ENCODE peak calls at places on chromosome 1, in four cellular contexts. One of them, this sample, is unnamed.
A peak's percentile ranks its signal among the peaks of the same experiment; 100 is the strongest.

GRCh38 chr1:103107696-103108524 is at the start of gene COL11A1:
- DNase-seq in mammary epithelial cell: no peak
- DNase-seq in omental fat pad: no peak
- DNase-seq in bronchial epithelial cell: no peak
- DNase-seq in this sample: no peak

GRCh38 chr1:241518447-241519307 is 878 bp downstream of the FH start:
- DNase-seq in mammary epithelial cell: peak; percentile 38
- DNase-seq in omental fat pad: no peak
- DNase-seq in bronchial epithelial cell: peak; percentile 76
- DNase-seq in this sample: peak; percentile 6

GRCh38 chr1:248815407-248816034 is 10.2 kb downstream of the SH3BP5L start:
- DNase-seq in mammary epithelial cell: no peak
- DNase-seq in omental fat pad: no peak
- DNase-seq in bronchial epithelial cell: no peak
- DNase-seq in this sample: no peak

GRCh38 chr1:211352985-211353515 is 26.4 kb downstream of the TRAF5 start:
- DNase-seq in mammary epithelial cell: peak; percentile 29
- DNase-seq in omental fat pad: peak; percentile 36
- DNase-seq in bronchial epithelial cell: peak; percentile 32
- DNase-seq in this sample: peak; percentile 26

GRCh38 chr1:16420719-16421118 is 16.5 kb downstream of the SPATA21 start:
- DNase-seq in mammary epithelial cell: no peak
- DNase-seq in omental fat pad: no peak
- DNase-seq in bronchial epithelial cell: no peak
- DNase-seq in this sample: no peak

GRCh38 chr1:246647113-246647512 is 77.1 kb upstream of the SCCPDH start:
- DNase-seq in mammary epithelial cell: no peak
- DNase-seq in omental fat pad: no peak
- DNase-seq in bronchial epithelial cell: no peak
- DNase-seq in this sample: no peak

GRCh38 chr1:31371121-31371520 is 1.8 kb downstream of the FABP3 start:
- DNase-seq in mammary epithelial cell: no peak
- DNase-seq in omental fat pad: no peak
- DNase-seq in bronchial epithelial cell: no peak
- DNase-seq in this sample: no peak

GRCh38 chr1:65174585-65174984 is 26.6 kb downstream of the AK4 start:
- DNase-seq in mammary epithelial cell: peak; percentile 96
- DNase-seq in omental fat pad: no peak
- DNase-seq in bronchial epithelial cell: peak; percentile 96
- DNase-seq in this sample: peak; percentile 86

DNA sequence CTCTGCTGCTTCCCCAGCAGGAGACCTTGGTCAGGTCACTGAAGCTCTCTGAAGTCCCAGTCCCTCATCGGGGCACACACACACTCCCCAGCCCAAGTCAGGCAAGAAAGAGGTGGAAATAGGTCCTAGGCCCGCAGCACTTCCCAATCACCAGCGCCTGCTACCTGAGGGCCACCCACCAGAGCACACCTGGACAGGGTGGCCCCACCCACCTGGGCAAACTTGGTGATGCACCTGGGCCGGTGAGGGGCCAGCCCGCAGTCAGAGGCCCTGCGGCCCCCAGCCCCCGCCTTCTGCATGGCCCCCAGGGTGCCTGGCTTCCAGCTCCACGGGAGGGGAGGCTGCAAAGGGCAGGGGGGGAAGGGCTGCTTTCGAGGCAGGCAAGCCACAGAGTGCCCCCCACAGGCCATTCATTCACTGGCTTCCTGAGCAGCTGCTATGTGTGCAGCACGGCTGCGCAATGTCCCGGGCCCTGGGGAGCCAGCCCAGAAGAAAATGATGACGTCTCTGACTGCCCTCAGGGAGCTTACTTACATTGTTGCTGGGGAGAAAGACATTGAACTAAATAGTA is 4.7 kb downstream of the SH2D5 start:
- DNase-seq in mammary epithelial cell: no peak
- DNase-seq in omental fat pad: no peak
- DNase-seq in bronchial epithelial cell: no peak
- DNase-seq in this sample: no peak
- TF ChIP-seq CTCF in mammary epithelial cell: no peak
- TF ChIP-seq CTCF in omental fat pad: no peak
- TF ChIP-seq CTCF in bronchial epithelial cell: no peak
- TF ChIP-seq CTCF in this sample: no peak

GRCh38 chr1:220783453-220783852 is 3.3 kb upstream of the MTARC1 start:
- DNase-seq in mammary epithelial cell: no peak
- DNase-seq in omental fat pad: no peak
- DNase-seq in bronchial epithelial cell: no peak
- DNase-seq in this sample: no peak
- TF ChIP-seq CTCF in mammary epithelial cell: no peak
- TF ChIP-seq CTCF in omental fat pad: no peak
- TF ChIP-seq CTCF in bronchial epithelial cell: no peak
- TF ChIP-seq CTCF in this sample: no peak

GRCh38 chr1:73205294-73205973 is 923.1 kb upstream of the NEGR1 start:
- DNase-seq in mammary epithelial cell: no peak
- DNase-seq in omental fat pad: no peak
- DNase-seq in bronchial epithelial cell: no peak
- DNase-seq in this sample: no peak
- TF ChIP-seq CTCF in mammary epithelial cell: no peak
- TF ChIP-seq CTCF in omental fat pad: no peak
- TF ChIP-seq CTCF in bronchial epithelial cell: no peak
- TF ChIP-seq CTCF in this sample: no peak

GRCh38 chr1:9576903-9577302 is 11.8 kb upstream of the TMEM201 start:
- DNase-seq in mammary epithelial cell: no peak
- DNase-seq in omental fat pad: no peak
- DNase-seq in bronchial epithelial cell: no peak
- DNase-seq in this sample: no peak

GRCh38 chr1:9577423-9577822 is 11.3 kb upstream of the TMEM201 start:
- DNase-seq in mammary epithelial cell: no peak
- DNase-seq in omental fat pad: no peak
- DNase-seq in bronchial epithelial cell: no peak
- DNase-seq in this sample: no peak

GRCh38 chr1:9573723-9574122 is 15.0 kb upstream of the TMEM201 start:
- DNase-seq in mammary epithelial cell: no peak
- DNase-seq in omental fat pad: no peak
- DNase-seq in bronchial epithelial cell: no peak
- DNase-seq in this sample: no peak
- TF ChIP-seq CTCF in mammary epithelial cell: no peak
- TF ChIP-seq CTCF in omental fat pad: no peak
- TF ChIP-seq CTCF in bronchial epithelial cell: peak; percentile 15
- TF ChIP-seq CTCF in this sample: peak; percentile 26

GRCh38 chr1:50604580-50604979 is 181.3 kb upstream of the DMRTA2 start:
- DNase-seq in mammary epithelial cell: no peak
- DNase-seq in omental fat pad: no peak
- DNase-seq in bronchial epithelial cell: no peak
- DNase-seq in this sample: no peak
- TF ChIP-seq CTCF in mammary epithelial cell: no peak
- TF ChIP-seq CTCF in omental fat pad: no peak
- TF ChIP-seq CTCF in bronchial epithelial cell: peak; percentile 14
- TF ChIP-seq CTCF in this sample: no peak

GRCh38 chr1:18556364-18556763 is 74.3 kb upstream of the PAX7 start:
- DNase-seq in mammary epithelial cell: no peak
- DNase-seq in omental fat pad: no peak
- DNase-seq in bronchial epithelial cell: peak; percentile 21
- DNase-seq in this sample: peak; percentile 11
- TF ChIP-seq CTCF in mammary epithelial cell: peak; percentile 33
- TF ChIP-seq CTCF in omental fat pad: no peak
- TF ChIP-seq CTCF in bronchial epithelial cell: peak; percentile 38
- TF ChIP-seq CTCF in this sample: peak; percentile 14

GRCh38 chr1:24857528-24858133 is 72.4 kb downstream of the RUNX3 start:
- DNase-seq in mammary epithelial cell: no peak
- DNase-seq in omental fat pad: no peak
- DNase-seq in bronchial epithelial cell: no peak
- DNase-seq in this sample: no peak
- TF ChIP-seq CTCF in mammary epithelial cell: no peak
- TF ChIP-seq CTCF in omental fat pad: no peak
- TF ChIP-seq CTCF in bronchial epithelial cell: peak; percentile 0
- TF ChIP-seq CTCF in this sample: no peak

GRCh38 chr1:26703466-26703865 is 7.7 kb downstream of the ARID1A start:
- DNase-seq in mammary epithelial cell: no peak
- DNase-seq in omental fat pad: no peak
- DNase-seq in bronchial epithelial cell: no peak
- DNase-seq in this sample: no peak
- TF ChIP-seq CTCF in mammary epithelial cell: no peak
- TF ChIP-seq CTCF in omental fat pad: no peak
- TF ChIP-seq CTCF in bronchial epithelial cell: no peak
- TF ChIP-seq CTCF in this sample: no peak

GRCh38 chr1:118907466-118907865 is 80.7 kb downstream of the TBX15 start:
- DNase-seq in mammary epithelial cell: no peak
- DNase-seq in omental fat pad: no peak
- DNase-seq in bronchial epithelial cell: no peak
- DNase-seq in this sample: no peak
- TF ChIP-seq CTCF in mammary epithelial cell: no peak
- TF ChIP-seq CTCF in omental fat pad: no peak
- TF ChIP-seq CTCF in bronchial epithelial cell: no peak
- TF ChIP-seq CTCF in this sample: no peak

This sample was measured in RWPE1.